ENCODE peak calls at places on chromosome 9, in eight cellular contexts. V, X, A, S, Y, E, L and D are unnamed samples.

GRCh38 chr9:129145841-129146292 is 32.2 kb downstream of the IER5L start:
- DNase-seq in A (peak), Y (no peak), E (no peak), L (no peak), X (no peak), V (peak), S (peak), D (peak)

GRCh38 chr9:2963307-2963706 is 119.4 kb upstream of the PUM3 start:
- DNase-seq in L (no peak), V (no peak), Y (no peak), A (no peak), X (no peak), E (no peak), S (no peak), D (no peak)

GRCh38 chr9:97038909-97039781 is at the start of gene CTSV:
- DNase-seq in A (peak), E (peak), X (peak), V (peak), Y (peak), L (peak), S (peak), D (peak)

GRCh38 chr9:129174724-129175514 is 3.1 kb downstream of the IER5L start:
- DNase-seq in X (peak), A (peak), E (peak), Y (peak), L (peak), S (peak), V (peak), D (peak)

GRCh38 chr9:108053555-108054061 is 564.0 kb upstream of the KLF4 start:
- DNase-seq in V (peak), L (no peak), S (peak), A (peak), Y (peak), X (no peak), E (no peak), D (peak)

GRCh38 chr9:37963936-37964739 is 60.2 kb upstream of the SLC25A51 start:
- DNase-seq in X (no peak), V (peak), E (peak), L (peak), S (peak), A (peak), Y (peak), D (peak)

GRCh38 chr9:124855944-124856773 is 2.9 kb downstream of the WDR38 start:
- DNase-seq in X (no peak), A (no peak), Y (no peak), L (peak), E (no peak), V (no peak), S (no peak), D (peak)

GRCh38 chr9:132575005-132575609 is 7.3 kb upstream of the BARHL1 start:
- DNase-seq in Y (peak), X (peak), E (peak), L (peak), V (peak), A (peak), S (peak), D (peak)

GRCh38 chr9:26809795-26810194 is 82.8 kb downstream of the CAAP1 start:
- DNase-seq in E (no peak), L (peak), A (no peak), X (no peak), S (peak), Y (no peak), V (peak), D (no peak)

GRCh38 chr9:130935660-130936271 is 3.3 kb downstream of the FIBCD1 start:
- DNase-seq in Y (no peak), S (no peak), X (no peak), L (no peak), V (no peak), E (no peak), A (no peak), D (no peak)

GRCh38 chr9:26262431-26262830 is 584.2 kb upstream of the TUSC1 start:
- DNase-seq in L (peak), V (peak), E (no peak), X (no peak), A (no peak), S (no peak), Y (no peak), D (no peak)

GRCh38 chr9:124939944-124940343 is 939 bp downstream of the GOLGA1 start:
- DNase-seq in S (no peak), A (no peak), V (no peak), Y (no peak), X (no peak), L (no peak), E (no peak), D (no peak)

GRCh38 chr9:22028394-22028793 is 19.3 kb upstream of the CDKN2B start:
- DNase-seq in Y (no peak), V (no peak), S (no peak), A (no peak), L (no peak), E (no peak), X (no peak), D (no peak)

GRCh38 chr9:126487856-126488255 is 125.9 kb upstream of the LMX1B start:
- DNase-seq in A (no peak), V (no peak), L (no peak), Y (no peak), E (no peak), X (no peak), S (no peak), D (no peak)

GRCh38 chr9:19662213-19662612 is 126.6 kb downstream of the SLC24A2 start:
- DNase-seq in A (no peak), E (no peak), S (no peak), Y (no peak), V (no peak), L (no peak), X (no peak), D (no peak)

GRCh38 chr9:129646654-129647053 is 4.7 kb upstream of the ASB6 start:
- DNase-seq in S (no peak), V (no peak), Y (no peak), X (no peak), L (no peak), A (no peak), E (no peak), D (no peak)

GRCh38 chr9:18676501-18676900 is 202.5 kb downstream of the ADAMTSL1 start:
- DNase-seq in E (no peak), X (no peak), V (no peak), S (no peak), Y (no peak), A (no peak), L (no peak), D (no peak)

GRCh38 chr9:127159949-127160610 is 37.6 kb upstream of the ANGPTL2 start:
- DNase-seq in L (no peak), S (no peak), A (no peak), E (no peak), Y (peak), X (no peak), V (no peak), D (no peak)

GRCh38 chr9:99515874-99516656 is 294.0 kb downstream of the SEC61B start:
- DNase-seq in E (no peak), V (no peak), Y (no peak), A (no peak), X (no peak), S (no peak), L (no peak), D (no peak)

GRCh38 chr9:73736266-73736665 is 584.6 kb downstream of the ANXA1 start:
- DNase-seq in V (no peak), X (no peak), S (no peak), L (no peak), E (no peak), A (no peak), Y (no peak), D (no peak)

GRCh38 chr9:133826289-133827085 is 88.3 kb upstream of the SARDH start:
- DNase-seq in Y (no peak), A (no peak), S (no peak), V (no peak), L (no peak), X (no peak), E (no peak), D (no peak)

GRCh38 chr9:114681594-114682332 is at the start of gene TEX48:
- DNase-seq in S (peak), V (peak), X (peak), Y (peak), E (no peak), L (peak), A (peak), D (peak)

GRCh38 chr9:109238677-109239076 is 71.6 kb upstream of the FRRS1L start:
- DNase-seq in E (no peak), V (no peak), L (peak), X (no peak), A (no peak), S (no peak), Y (no peak), D (no peak)

GRCh38 chr9:8255852-8256251 is 456.3 kb upstream of the DMAC1 start:
- DNase-seq in L (no peak), S (no peak), E (no peak), X (no peak), V (no peak), Y (no peak), A (no peak), D (no peak)

GRCh38 chr9:110334183-110334582 is 3.5 kb downstream of the TXNDC8 start:
- DNase-seq in S (no peak), A (no peak), X (no peak), Y (no peak), V (no peak), E (no peak), L (no peak), D (no peak)

GRCh38 chr9:106772523-106773290 is 90.3 kb upstream of the ZNF462 start:
- DNase-seq in L (no peak), A (no peak), X (no peak), Y (no peak), E (no peak), S (peak), V (peak), D (no peak)

GRCh38 chr9:70830618-70831017 is 290.8 kb downstream of the TRPM3 start:
- DNase-seq in V (no peak), A (no peak), X (no peak), Y (no peak), L (no peak), S (no peak), E (no peak), D (no peak)

GRCh38 chr9:121156263-121156731 is 45.4 kb downstream of the RAB14 start:
- DNase-seq in Y (no peak), L (no peak), E (no peak), A (no peak), S (peak), V (peak), X (no peak), D (no peak)